ENCODE peak calls at places on chromosomes 2 and 18, in six cellular contexts. P, C, G, M, F and A are unnamed samples.

GRCh38 chr2:204213588-204213987 is 277.0 kb downstream of the ICOS start:
- DNase-seq in G (no peak), C (no peak), M (no peak), F (no peak), P (no peak), A (no peak)

GRCh38 chr2:117972466-117973123 is 41.3 kb downstream of the CCDC93 start:
- DNase-seq in F (no peak), G (no peak), P (no peak), M (peak; percentile 41), C (no peak), A (peak; percentile 58)

GRCh38 chr2:1653956-1654695 is 90.2 kb downstream of the PXDN start:
- DNase-seq in C (no peak), M (peak; percentile 89), G (no peak), P (no peak), F (peak; percentile 75), A (peak; percentile 46)

GRCh38 chr2:233365861-233366520 is 11.7 kb downstream of the DGKD start:
- DNase-seq in M (no peak), F (no peak), P (no peak), C (no peak), G (no peak), A (no peak)

GRCh38 chr2:237869357-237870102 is 10.1 kb downstream of the RAMP1 start:
- DNase-seq in F (no peak), G (no peak), C (no peak), P (no peak), M (no peak), A (no peak)

GRCh38 chr2:88437010-88437409 is 15.5 kb downstream of the FOXI3 start:
- DNase-seq in F (no peak), P (no peak), C (no peak), M (no peak), G (no peak), A (no peak)

GRCh38 chr2:99861376-99861760 is 281.0 kb downstream of the AFF3 start:
- DNase-seq in F (peak; percentile 32), G (no peak), C (no peak), M (peak; percentile 67), P (no peak), A (no peak)

GRCh38 chr18:65725421-65726050 is 25.3 kb upstream of the CDH7 start:
- DNase-seq in G (peak; percentile 6), M (no peak), F (no peak), C (no peak), P (no peak), A (no peak)

GRCh38 chr2:86788881-86789686 is 1.6 kb downstream of the CD8A start:
- DNase-seq in G (no peak), C (no peak), M (peak; percentile 9), P (no peak), F (no peak), A (no peak)

GRCh38 chr18:46097853-46098615 is at the start of gene ATP5F1A:
- DNase-seq in F (peak; percentile 85), M (peak; percentile 79), G (peak; percentile 73), C (peak; percentile 85), P (peak; percentile 77), A (peak; percentile 35)

GRCh38 chr18:56575819-56576663 is 62.4 kb downstream of the TXNL1 start:
- DNase-seq in P (no peak), C (no peak), F (peak; percentile 83), M (peak; percentile 83), G (peak; percentile 17), A (no peak)

GRCh38 chr2:42931147-42931817 is 138.9 kb upstream of the HAAO start:
- DNase-seq in C (no peak), M (no peak), G (peak; percentile 48), P (no peak), F (peak; percentile 55), A (no peak)

GRCh38 chr2:15832849-15833680 is 107.3 kb upstream of the MYCN start:
- DNase-seq in G (no peak), M (no peak), F (no peak), C (no peak), P (no peak), A (no peak)

GRCh38 chr2:213065583-213066444 is 85.6 kb downstream of the IKZF2 start:
- DNase-seq in M (peak; percentile 70), C (peak; percentile 14), F (no peak), G (peak; percentile 13), P (no peak), A (no peak)

GRCh38 chr2:15607709-15608391 is 16.2 kb downstream of the DDX1 start:
- DNase-seq in C (no peak), P (no peak), F (no peak), G (no peak), M (no peak), A (no peak)

GRCh38 chr2:28382755-28383154 is 9.9 kb upstream of the FOSL2 start:
- DNase-seq in F (no peak), G (no peak), M (no peak), P (no peak), C (no peak), A (no peak)

GRCh38 chr18:6370886-6371635 is 43.6 kb downstream of the L3MBTL4 start:
- DNase-seq in C (no peak), G (no peak), F (no peak), P (no peak), M (no peak), A (no peak)

GRCh38 chr2:25273985-25274550 is 67.7 kb downstream of the DNMT3A start:
- DNase-seq in G (no peak), P (no peak), M (no peak), C (no peak), F (no peak), A (no peak)

GRCh38 chr2:199160677-199161465 is 296.9 kb downstream of the SATB2 start:
- DNase-seq in M (peak; percentile 81), C (no peak), P (no peak), F (peak; percentile 15), G (no peak), A (peak; percentile 93)

GRCh38 chr18:14970027-14970426 is 222.1 kb downstream of the ANKRD30B start:
- DNase-seq in M (peak; percentile 60), F (peak; percentile 24), C (no peak), P (no peak), G (no peak), A (peak; percentile 55)

GRCh38 chr2:154699560-154699901 is 1.0 kb downstream of the KCNJ3 start:
- DNase-seq in P (no peak), F (no peak), M (no peak), C (no peak), G (no peak), A (no peak)